ENCODE peak calls at places on chromosomes 16 and 17, in eight cellular contexts. G is AG10803, U is brain microvascular endothelial cell, V is cardiac fibroblast, O is mesendoderm, X is lower lobe of right lung, T is IMR-90, J is neural progenitor cell. C is an unnamed sample.

GRCh38 chr17:32355649-32356377 is 5.9 kb downstream of the ZNF207 start:
- DNase-seq in J (no peak), U (no peak), T (no peak), V (no peak), X (no peak), O (no peak), G (no peak), C (no peak)

GRCh38 chr17:41424111-41424635 is at the start of gene KRT37:
- DNase-seq in X (no peak), V (no peak), O (no peak), T (no peak), U (no peak), J (no peak), G (no peak), C (no peak)

GRCh38 chr16:86026136-86026905 is 127.4 kb downstream of the IRF8 start:
- DNase-seq in G (no peak), U (no peak), V (no peak), O (no peak), J (no peak), T (no peak), X (no peak), C (no peak)

GRCh38 chr17:77566566-77566965 is 391.9 kb upstream of the TNRC6C start:
- DNase-seq in U (no peak), T (no peak), J (no peak), V (no peak), G (no peak), X (peak), O (no peak), C (no peak)

GRCh38 chr17:7656958-7657715 is 6.4 kb downstream of the ATP1B2 start:
- DNase-seq in V (no peak), T (no peak), U (no peak), G (no peak), J (peak), O (peak), X (no peak), C (no peak)

GRCh38 chr16:29809031-29809747 is 2.8 kb upstream of the PRRT2 start:
- DNase-seq in T (no peak), J (no peak), U (no peak), O (no peak), X (no peak), G (no peak), V (no peak), C (no peak)

GRCh38 chr16:22214402-22214801 is 8.3 kb downstream of the EEF2K start:
- DNase-seq in T (no peak), U (no peak), J (no peak), V (no peak), O (no peak), X (no peak), G (no peak), C (no peak)

GRCh38 chr17:57085448-57086068 is 512 bp downstream of the AKAP1 start:
- DNase-seq in V (peak), X (peak), J (peak), G (peak), O (peak), U (no peak), T (peak), C (no peak)

GRCh38 chr16:29147710-29148425 is 163.0 kb downstream of the LAT start:
- DNase-seq in V (no peak), T (no peak), U (no peak), X (peak), O (no peak), J (no peak), G (no peak), C (no peak)

GRCh38 chr16:16076400-16076901 is 127.0 kb downstream of the ABCC1 start:
- DNase-seq in U (no peak), J (no peak), O (no peak), T (no peak), X (no peak), V (no peak), G (no peak), C (no peak)

DNA sequence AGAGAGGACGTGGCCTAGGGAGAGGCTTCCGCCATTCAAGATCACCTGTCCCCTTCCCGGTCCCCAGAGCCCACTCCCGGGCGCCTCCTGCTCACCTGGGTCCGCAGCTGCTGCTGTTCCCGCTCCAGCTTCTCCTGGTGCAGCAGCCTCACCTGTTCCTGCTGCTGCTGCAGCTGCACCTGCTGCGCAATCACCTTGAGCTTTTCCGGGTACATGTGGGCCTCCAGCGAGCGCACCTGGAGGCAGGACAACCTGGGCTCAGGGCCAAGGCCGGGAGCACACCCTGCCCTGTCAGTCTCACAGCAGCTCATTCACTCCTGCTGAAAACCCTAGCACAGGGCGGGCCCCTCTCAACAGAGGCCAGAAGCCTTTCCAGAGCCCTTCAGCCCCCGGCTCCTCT is 12.5 kb downstream of the TFAP4 start:
- DNase-seq in U (no peak), X (peak), V (no peak), G (no peak), O (no peak), J (no peak), T (no peak), C (no peak)
- H3K4me3 ChIP-seq in U (no peak), X (peak), V (no peak), G (no peak), O (no peak), J (no peak), T (no peak), C (no peak)

GRCh38 chr17:21293846-21294240 is 9.3 kb downstream of the MAP2K3 start:
- DNase-seq in X (no peak), J (no peak), G (no peak), O (no peak), T (no peak), V (no peak), U (no peak), C (no peak)

GRCh38 chr17:21295036-21295952 is 10.8 kb downstream of the MAP2K3 start:
- DNase-seq in X (no peak), O (peak), V (no peak), U (no peak), J (no peak), G (peak), T (peak), C (no peak)

GRCh38 chr17:21292867-21293845 is 8.6 kb downstream of the MAP2K3 start:
- DNase-seq in T (no peak), X (peak), O (no peak), U (no peak), G (no peak), V (no peak), J (no peak), C (no peak)

GRCh38 chr17:21296097-21297025 is 11.8 kb downstream of the MAP2K3 start:
- DNase-seq in V (peak), T (peak), X (no peak), G (peak), O (no peak), U (no peak), J (no peak), C (no peak)

DNA sequence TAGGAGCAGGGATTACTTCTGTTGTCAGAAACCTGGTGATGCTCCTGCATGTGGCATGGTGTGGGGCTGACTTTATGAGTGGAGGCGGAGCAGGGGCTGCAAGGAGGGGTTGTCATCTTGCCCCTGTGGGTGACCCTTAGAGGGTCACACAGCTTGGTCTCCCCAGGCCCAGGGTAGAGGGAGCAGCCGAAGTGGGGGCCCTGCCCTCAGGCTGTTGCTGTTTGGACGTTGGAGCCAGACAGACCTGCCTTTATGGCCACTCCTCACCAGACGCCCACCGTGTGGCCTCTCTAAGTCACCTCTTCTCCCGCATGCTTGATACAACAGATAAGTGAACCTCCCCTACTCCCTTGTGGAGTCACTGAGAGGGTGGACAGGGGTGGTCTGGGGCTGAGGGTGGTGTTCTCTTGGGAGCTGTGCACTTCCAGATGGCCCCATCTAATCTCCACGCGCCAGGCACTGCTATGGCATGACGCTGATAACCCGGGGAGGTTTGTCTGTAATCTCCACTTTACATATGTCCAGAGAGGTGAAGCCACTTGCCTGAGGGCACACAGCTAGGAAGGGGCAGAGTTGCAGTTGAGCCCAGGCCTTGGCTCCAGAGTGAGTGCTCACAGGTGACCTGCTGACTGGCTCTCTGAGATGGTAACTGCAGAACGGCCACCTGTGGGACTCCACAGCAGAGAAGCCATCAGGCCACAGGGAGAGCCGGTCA is 10.0 kb downstream of the MAP2K3 start:
- DNase-seq in X (no peak), G (no peak), T (no peak), J (no peak), O (no peak), V (no peak), U (no peak), C (no peak)
- H3K4me3 ChIP-seq in X (no peak), G (no peak), T (no peak), J (no peak), O (no peak), V (no peak), U (no peak), C (no peak)

GRCh38 chr17:55872374-55872773 is 121.5 kb downstream of the PCTP start:
- DNase-seq in T (no peak), J (no peak), O (no peak), U (no peak), X (no peak), V (no peak), G (no peak), C (no peak)

GRCh38 chr17:55870044-55870443 is 119.2 kb downstream of the PCTP start:
- DNase-seq in J (no peak), X (no peak), O (peak), G (no peak), U (no peak), T (no peak), V (no peak), C (no peak)

DNA sequence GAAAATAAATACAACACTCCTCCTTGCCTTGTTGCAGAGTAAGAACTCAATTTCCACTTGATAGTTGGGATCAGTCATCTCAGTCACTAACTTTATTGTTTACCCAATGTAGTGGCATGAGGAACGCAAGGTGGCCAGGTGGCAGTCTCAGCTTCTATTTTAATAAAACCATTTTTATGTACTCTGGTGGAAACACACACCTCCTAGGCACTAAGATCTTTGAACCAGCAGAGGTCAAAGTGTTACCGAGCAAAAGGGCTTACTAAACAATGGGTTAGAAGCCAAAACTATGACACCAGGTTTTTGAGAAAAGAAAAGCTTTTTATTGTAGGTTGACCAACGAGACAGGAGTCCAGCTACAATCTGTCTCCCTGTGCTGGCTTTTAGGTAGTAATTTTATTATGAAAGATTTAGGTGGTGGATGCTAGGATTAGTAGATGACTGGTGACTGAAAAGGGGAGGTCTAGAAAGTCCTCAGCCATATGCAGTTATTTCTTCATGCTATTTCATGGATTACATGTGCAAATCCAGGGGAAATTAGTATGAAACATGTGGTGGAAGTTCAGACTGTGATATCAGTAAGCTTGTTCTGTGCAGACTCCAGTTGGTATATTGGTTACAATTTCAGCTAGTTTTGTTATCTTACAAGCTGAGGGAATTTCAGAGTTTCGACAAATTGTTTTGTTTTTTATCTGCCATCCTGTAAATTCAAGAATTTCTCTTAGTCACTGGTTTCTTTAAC is 122.3 kb downstream of the PCTP start:
- DNase-seq in U (no peak), O (no peak), V (no peak), G (no peak), X (no peak), J (no peak), T (no peak), C (no peak)
- H3K4me3 ChIP-seq in U (no peak), O (no peak), V (no peak), G (no peak), X (no peak), J (no peak), T (no peak), C (no peak)

DNA sequence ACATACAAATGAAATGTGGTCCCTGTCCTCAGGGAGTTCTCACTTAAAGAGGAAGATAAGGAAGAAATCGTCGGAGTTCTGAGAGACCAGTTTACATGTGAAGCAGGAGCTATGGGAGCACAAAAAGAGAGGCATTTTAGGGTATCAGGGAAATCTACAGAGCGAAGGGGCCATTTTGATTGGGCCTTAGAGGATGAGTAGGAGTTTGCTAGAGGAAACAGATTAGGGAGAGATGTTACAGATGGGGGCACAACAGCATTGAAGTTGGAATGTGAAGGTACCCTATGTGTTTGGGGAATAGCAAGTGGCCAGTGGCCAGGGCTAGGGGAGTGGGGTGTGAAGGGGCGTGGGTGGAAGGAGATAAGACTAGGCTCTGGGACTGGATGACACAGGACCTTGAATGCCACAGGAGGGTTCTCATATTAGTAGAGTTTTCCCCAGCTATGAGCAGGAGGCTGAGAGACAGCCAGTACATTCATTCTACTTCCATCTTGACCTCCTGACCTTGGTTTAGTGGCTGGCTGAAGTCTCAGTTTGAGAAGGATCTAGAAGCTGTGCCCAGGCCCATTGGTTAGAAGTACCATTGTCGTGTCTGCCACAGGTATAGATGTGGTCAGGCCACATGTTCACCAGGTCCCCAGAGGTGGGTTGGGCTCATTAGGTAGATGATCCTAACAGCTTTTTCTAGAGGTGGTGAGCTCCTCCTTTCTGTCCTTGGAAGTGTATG is 34.8 kb downstream of the CPNE2 start:
- DNase-seq in U (no peak), X (no peak), J (no peak), T (no peak), V (peak), O (no peak), G (no peak), C (no peak)
- H3K4me3 ChIP-seq in U (no peak), X (no peak), J (no peak), T (no peak), V (no peak), O (no peak), G (no peak), C (no peak)

GRCh38 chr16:87956771-87957279 is 5.6 kb downstream of the BANP start:
- DNase-seq in T (peak), J (no peak), V (peak), U (peak), O (peak), G (peak), X (no peak), C (peak)
- H3K4me3 ChIP-seq in T (no peak), J (no peak), V (no peak), U (no peak), O (no peak), G (no peak), X (peak), C (no peak)

GRCh38 chr17:6524520-6524919 is 31.8 kb downstream of the PITPNM3 start:
- DNase-seq in O (no peak), U (no peak), J (no peak), T (peak), X (no peak), G (no peak), V (peak), C (no peak)
- H3K4me3 ChIP-seq in O (no peak), U (no peak), J (no peak), T (no peak), X (no peak), G (no peak), V (no peak), C (no peak)

GRCh38 chr17:61394630-61395408 is 4.8 kb upstream of the TBX2 start:
- DNase-seq in J (no peak), U (no peak), V (peak), T (peak), X (peak), O (no peak), G (no peak), C (no peak)

GRCh38 chr17:61396586-61397085 is 3.0 kb upstream of the TBX2 start:
- DNase-seq in G (no peak), V (peak), U (no peak), T (peak), X (peak), O (no peak), J (no peak), C (no peak)

GRCh38 chr17:61395409-61395982 is 4.1 kb upstream of the TBX2 start:
- DNase-seq in T (no peak), G (no peak), X (peak), J (peak), V (no peak), U (no peak), O (no peak), C (no peak)

GRCh38 chr17:61397086-61397842 is 2.4 kb upstream of the TBX2 start:
- DNase-seq in T (peak), U (no peak), X (peak), V (peak), J (peak), G (no peak), O (peak), C (no peak)

DNA sequence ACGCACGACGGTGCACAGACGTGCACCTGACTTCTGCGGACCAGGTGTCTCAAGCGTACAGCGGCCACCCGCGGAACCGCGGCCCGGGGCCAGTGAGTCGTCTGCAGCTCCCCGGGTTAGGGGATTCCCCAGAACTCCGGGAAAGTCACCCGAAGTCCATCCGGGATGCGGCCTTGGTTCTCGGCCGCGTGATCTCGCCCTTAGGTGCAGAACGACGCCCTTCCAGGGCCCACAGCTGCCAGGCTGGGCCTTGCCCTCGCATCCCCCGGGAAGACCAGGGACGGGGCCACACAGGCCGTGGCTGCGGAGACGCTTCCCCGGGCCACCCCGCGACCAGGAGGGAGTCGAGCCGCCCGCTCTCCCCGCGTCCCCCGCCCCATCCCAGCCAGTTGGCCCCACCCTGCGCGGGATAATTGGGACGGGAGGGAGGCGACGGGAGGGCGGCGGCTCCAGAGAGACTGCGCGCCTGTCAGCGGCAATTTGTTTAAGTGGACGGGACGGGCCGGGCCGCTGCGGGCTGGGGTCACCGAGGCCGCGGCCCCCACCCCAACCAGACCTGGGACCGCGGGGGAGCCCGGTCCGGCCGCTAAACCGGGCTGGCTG is 3.6 kb upstream of the TBX2 start:
- DNase-seq in G (no peak), J (peak), T (peak), X (peak), O (no peak), V (peak), U (no peak), C (no peak)
- H3K4me3 ChIP-seq in G (no peak), J (no peak), T (peak), X (peak), O (no peak), V (peak), U (peak), C (no peak)

GRCh38 chr16:11250786-11251524 is 5.0 kb downstream of the SOCS1 start:
- DNase-seq in G (no peak), V (no peak), J (no peak), U (no peak), T (peak), O (no peak), X (no peak), C (no peak)

GRCh38 chr16:11252482-11252931 is 3.5 kb downstream of the SOCS1 start:
- DNase-seq in U (no peak), O (no peak), J (no peak), V (no peak), X (no peak), G (no peak), T (no peak), C (no peak)

GRCh38 chr16:11253009-11253994 is 2.7 kb downstream of the SOCS1 start:
- DNase-seq in O (no peak), V (peak), U (no peak), J (no peak), X (no peak), T (peak), G (peak), C (no peak)

GRCh38 chr16:11250091-11250785 is 5.8 kb downstream of the SOCS1 start:
- DNase-seq in O (peak), T (peak), X (no peak), J (no peak), V (peak), U (no peak), G (no peak), C (no peak)

DNA sequence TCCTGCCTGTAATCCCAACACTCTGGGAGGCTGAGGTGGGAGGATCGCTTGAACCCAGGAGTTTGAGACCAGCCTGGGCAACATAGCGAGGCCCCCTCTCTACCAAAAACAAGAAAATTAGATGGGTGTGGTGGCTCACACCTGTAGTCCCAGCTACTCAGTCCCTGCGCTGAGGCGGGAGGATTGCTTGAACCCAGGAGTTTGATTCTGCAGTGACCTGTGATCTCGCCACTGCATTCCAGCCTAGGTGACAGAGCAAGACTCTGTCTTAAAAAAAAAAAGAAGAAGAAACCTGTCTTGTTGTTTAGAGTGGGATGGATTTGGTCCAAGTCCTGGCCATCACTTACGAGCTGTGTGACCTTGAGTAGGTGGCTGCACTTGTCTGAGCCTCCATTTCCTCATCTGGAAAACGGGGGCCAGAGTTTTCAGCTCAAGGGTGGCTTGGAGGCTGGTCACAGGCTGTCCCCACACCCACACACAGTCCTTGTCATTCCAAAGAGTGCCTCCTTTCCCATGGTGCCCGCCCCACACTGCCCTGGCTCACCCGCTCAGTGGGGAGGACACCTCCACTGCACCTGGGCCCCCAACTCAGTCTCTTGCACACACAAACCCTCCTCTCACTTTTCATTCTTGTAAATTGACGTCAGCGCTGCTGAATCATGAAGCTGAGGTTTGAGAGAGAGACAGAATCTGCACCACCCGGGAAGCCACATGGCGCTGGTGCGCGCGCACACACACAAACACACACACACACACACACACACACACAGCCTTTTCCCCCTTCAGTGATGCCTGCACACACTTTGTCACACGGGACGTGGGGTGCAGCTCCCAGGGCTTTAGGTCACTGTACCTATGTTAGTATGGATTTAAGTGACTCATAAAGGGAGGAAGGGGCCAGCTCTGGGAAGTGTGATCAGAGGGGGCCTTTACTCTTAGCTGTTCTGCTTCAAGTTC is 4.2 kb downstream of the SOCS1 start:
- DNase-seq in T (peak), G (peak), O (no peak), U (peak), X (no peak), J (no peak), V (peak), C (peak)
- H3K4me3 ChIP-seq in T (peak), G (no peak), O (no peak), U (no peak), X (peak), J (no peak), V (no peak), C (no peak)

C was measured in astrocyte of the cerebellum.